ENCODE peak calls at places on chromosomes 7 and 10, in four cellular contexts. One of them, this sample, is unnamed.

GRCh38 chr7:85508642-85509429 is 322.0 kb upstream of the SEMA3D start:
- DNase-seq in NCI-H446: no peak
- DNase-seq in NB4: no peak
- DNase-seq in posterior vena cava: no peak
- DNase-seq in this sample: no peak

GRCh38 chr7:5397657-5398237 is 25.9 kb downstream of the TNRC18 start:
- DNase-seq in NCI-H446: no peak
- DNase-seq in posterior vena cava: no peak
- DNase-seq in NB4: no peak
- DNase-seq in this sample: no peak

GRCh38 chr7:74173074-74173473 is 1.1 kb upstream of the EIF4H start:
- DNase-seq in NCI-H446: no peak
- DNase-seq in posterior vena cava: no peak
- DNase-seq in NB4: peak
- DNase-seq in this sample: no peak

GRCh38 chr10:61973169-61973568 is 71.7 kb downstream of the ARID5B start:
- DNase-seq in NCI-H446: no peak
- DNase-seq in posterior vena cava: no peak
- DNase-seq in NB4: no peak
- DNase-seq in this sample: no peak

GRCh38 chr7:148697256-148697841 is 1.4 kb upstream of the CUL1 start:
- DNase-seq in posterior vena cava: no peak
- DNase-seq in NCI-H446: no peak
- DNase-seq in NB4: peak
- DNase-seq in this sample: peak

GRCh38 chr7:157412021-157412443 is 75.2 kb downstream of the DNAJB6 start:
- DNase-seq in posterior vena cava: no peak
- DNase-seq in NCI-H446: no peak
- DNase-seq in NB4: peak
- DNase-seq in this sample: no peak

GRCh38 chr10:81472927-81473470 is 402.0 kb upstream of the NRG3 start:
- DNase-seq in NCI-H446: no peak
- DNase-seq in posterior vena cava: peak
- DNase-seq in NB4: no peak
- DNase-seq in this sample: peak

GRCh38 chr7:32335107-32335506 is 155.1 kb downstream of the LSM5 start:
- DNase-seq in NCI-H446: no peak
- DNase-seq in NB4: peak
- DNase-seq in posterior vena cava: no peak
- DNase-seq in this sample: no peak

GRCh38 chr10:102729090-102730026 is 14.4 kb upstream of the WBP1L start:
- DNase-seq in NCI-H446: no peak
- DNase-seq in NB4: peak
- DNase-seq in posterior vena cava: peak
- DNase-seq in this sample: peak

GRCh38 chr7:118057404-118057803 is 126.6 kb upstream of the LSM8 start:
- DNase-seq in NB4: no peak
- DNase-seq in NCI-H446: no peak
- DNase-seq in posterior vena cava: no peak
- DNase-seq in this sample: no peak

This sample was measured in tibial artery.